ENCODE peak calls at places on chromosome 18, in five cellular contexts. N is HepG2, O is GM12878, W is K562, X is SK-N-SH. A is an unnamed sample.

GRCh38 chr18:56413862-56414261 is 224.5 kb downstream of the TXNL1 start:
- DNase-seq in N (no peak), W (no peak), X (no peak), O (no peak), A (no peak)

GRCh38 chr18:39871976-39872375 is 2083.1 kb upstream of the PIK3C3 start:
- DNase-seq in W (no peak), X (no peak), O (no peak), N (no peak), A (no peak)

GRCh38 chr18:21997207-21998143 is 171.9 kb upstream of the GATA6 start:
- DNase-seq in X (peak), N (peak), O (peak), W (peak), A (peak)

GRCh38 chr18:65365245-65365955 is 385.4 kb upstream of the CDH7 start:
- DNase-seq in X (no peak), W (no peak), O (no peak), N (no peak), A (no peak)

GRCh38 chr18:13387856-13388548 is 169.4 kb downstream of the LDLRAD4 start:
- DNase-seq in O (no peak), W (no peak), X (no peak), N (no peak), A (no peak)

GRCh38 chr18:26462304-26462703 is 86.0 kb downstream of the KCTD1 start:
- DNase-seq in N (no peak), O (no peak), X (no peak), W (no peak), A (no peak)

GRCh38 chr18:36322734-36323133 is 25.2 kb downstream of the FHOD3 start:
- DNase-seq in O (no peak), X (no peak), N (no peak), W (no peak), A (no peak)

GRCh38 chr18:26479686-26480079 is 68.7 kb downstream of the KCTD1 start:
- DNase-seq in O (no peak), X (no peak), N (no peak), W (no peak), A (no peak)

GRCh38 chr18:47263828-47264314 is 12.4 kb upstream of the SKOR2 start:
- DNase-seq in W (no peak), N (no peak), O (no peak), X (peak), A (no peak)

GRCh38 chr18:615773-616172 is 19.0 kb downstream of the CLUL1 start:
- DNase-seq in O (no peak), W (peak), X (no peak), N (no peak), A (no peak)

GRCh38 chr18:48163184-48164095 is 233.0 kb upstream of the SMAD2 start:
- DNase-seq in W (no peak), O (no peak), N (no peak), X (no peak), A (no peak)

GRCh38 chr18:8140841-8141501 is 468.3 kb upstream of the RAB12 start:
- DNase-seq in N (no peak), W (peak), O (no peak), X (no peak), A (no peak)

GRCh38 chr18:49024408-49024807 is 73.6 kb upstream of the SMAD7 start:
- DNase-seq in N (no peak), O (no peak), W (no peak), X (no peak), A (no peak)

GRCh38 chr18:72458256-72458655 is 85.9 kb downstream of the CBLN2 start:
- DNase-seq in X (no peak), W (no peak), O (no peak), N (no peak), A (no peak)

GRCh38 chr18:11946756-11947155 is 34.6 kb upstream of the IMPA2 start:
- DNase-seq in N (no peak), O (no peak), W (peak), X (no peak), A (no peak)

GRCh38 chr18:54873884-54874255 is 45.6 kb downstream of the RAB27B start:
- DNase-seq in W (no peak), O (no peak), X (no peak), N (no peak), A (no peak)

GRCh38 chr18:70151554-70152130 is 53.8 kb downstream of the RTTN start:
- DNase-seq in O (no peak), W (peak), X (no peak), N (no peak), A (no peak)

GRCh38 chr18:34297287-34297686 is 72.6 kb upstream of the NOL4 start:
- DNase-seq in N (no peak), O (no peak), W (no peak), X (no peak), A (no peak)

GRCh38 chr18:50870138-50870845 is 8.6 kb upstream of the ME2 start:
- DNase-seq in W (no peak), N (no peak), O (no peak), X (no peak), A (no peak)

GRCh38 chr18:37698508-37699035 is 133.0 kb upstream of the CELF4 start:
- DNase-seq in X (no peak), O (no peak), W (no peak), N (no peak), A (no peak)

GRCh38 chr18:76459687-76460350 is 35.2 kb downstream of the ZNF516 start:
- DNase-seq in W (no peak), N (no peak), O (no peak), X (no peak), A (no peak)

GRCh38 chr18:48010264-48010663 is 79.8 kb upstream of the SMAD2 start:
- DNase-seq in N (no peak), W (no peak), O (no peak), X (no peak), A (no peak)

GRCh38 chr18:9787716-9788115 is 79.6 kb downstream of the RAB31 start:
- DNase-seq in X (no peak), O (no peak), N (no peak), W (no peak), A (no peak)

GRCh38 chr18:34659579-34660517 is 50.2 kb upstream of the DTNA start:
- DNase-seq in O (no peak), N (peak), X (peak), W (peak), A (peak)

GRCh38 chr18:76569644-76570415 is 74.8 kb upstream of the ZNF516 start:
- DNase-seq in N (no peak), O (no peak), X (no peak), W (no peak), A (no peak)

GRCh38 chr18:34121157-34121807 is 103.4 kb downstream of the NOL4 start:
- DNase-seq in N (peak), X (no peak), O (no peak), W (no peak), A (peak)

GRCh38 chr18:63319383-63320040 is at the start of gene BCL2:
- DNase-seq in X (no peak), W (peak), O (no peak), N (no peak), A (peak)

GRCh38 chr18:25974630-25975077 is 115.8 kb downstream of the SS18 start:
- DNase-seq in O (no peak), N (no peak), X (no peak), W (peak), A (no peak)

GRCh38 chr18:9734189-9734588 is 26.1 kb downstream of the RAB31 start:
- DNase-seq in O (no peak), W (no peak), N (peak), X (no peak), A (no peak)

DNA sequence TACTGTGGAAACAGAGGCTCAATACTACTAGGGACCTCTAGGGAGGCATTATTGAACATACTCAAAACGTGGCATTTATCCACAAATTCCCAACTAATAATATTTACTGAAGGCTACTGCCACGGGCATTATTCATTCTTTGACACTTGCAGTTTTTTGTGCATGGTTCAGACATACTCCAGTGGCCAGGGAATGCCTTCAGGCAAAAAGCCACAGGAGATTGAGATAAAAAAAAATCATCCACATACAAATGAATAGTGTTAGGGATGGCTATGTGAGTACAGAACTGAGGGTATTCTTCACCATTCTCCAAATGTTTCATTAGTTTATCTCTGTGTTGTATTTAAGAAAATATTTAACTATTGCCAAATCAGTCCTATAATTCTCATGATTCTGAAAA is 974.9 kb upstream of the PIK3C3 start:
- DNase-seq in W (no peak), N (no peak), X (no peak), O (no peak), A (no peak)
- TF ChIP-seq FOXM1 in W (no peak), N (no peak), X (no peak), O (no peak), A (no peak)

DNA sequence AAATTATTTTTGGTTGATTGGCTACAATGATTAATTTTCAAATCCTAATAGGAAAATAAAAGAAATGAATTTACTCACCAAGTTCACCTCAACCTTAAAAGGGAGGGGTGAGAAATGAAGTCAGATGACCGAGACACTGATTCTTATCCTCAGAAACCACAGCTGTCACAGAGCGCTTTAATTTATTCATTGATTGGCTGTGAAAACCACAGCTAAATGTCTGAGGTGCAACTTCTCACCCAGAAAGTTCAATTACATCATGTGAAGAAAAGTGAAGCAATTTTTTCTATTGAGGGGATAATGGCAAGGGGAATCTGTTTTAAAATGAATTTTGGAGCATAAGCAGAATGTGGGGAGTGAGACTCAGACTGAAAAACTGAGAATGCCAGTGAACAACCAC is 128.4 kb downstream of the RNF152 start:
- DNase-seq in O (peak), X (no peak), N (no peak), W (no peak), A (no peak)
- TF ChIP-seq FOXM1 in O (no peak), X (no peak), N (no peak), W (no peak), A (no peak)

GRCh38 chr18:74497308-74497640 is 1.1 kb downstream of the CNDP2 start:
- DNase-seq in O (no peak), X (no peak), W (no peak), N (peak), A (no peak)

GRCh38 chr18:74499633-74500032 is 3.5 kb downstream of the CNDP2 start:
- DNase-seq in W (peak), X (no peak), O (peak), N (no peak), A (no peak)

GRCh38 chr18:74496508-74497307 is 545 bp downstream of the CNDP2 start:
- DNase-seq in W (peak), X (peak), N (peak), O (no peak), A (peak)

GRCh38 chr18:74497778-74498177 is 1.6 kb downstream of the CNDP2 start:
- DNase-seq in O (no peak), W (no peak), N (no peak), X (no peak), A (no peak)

DNA sequence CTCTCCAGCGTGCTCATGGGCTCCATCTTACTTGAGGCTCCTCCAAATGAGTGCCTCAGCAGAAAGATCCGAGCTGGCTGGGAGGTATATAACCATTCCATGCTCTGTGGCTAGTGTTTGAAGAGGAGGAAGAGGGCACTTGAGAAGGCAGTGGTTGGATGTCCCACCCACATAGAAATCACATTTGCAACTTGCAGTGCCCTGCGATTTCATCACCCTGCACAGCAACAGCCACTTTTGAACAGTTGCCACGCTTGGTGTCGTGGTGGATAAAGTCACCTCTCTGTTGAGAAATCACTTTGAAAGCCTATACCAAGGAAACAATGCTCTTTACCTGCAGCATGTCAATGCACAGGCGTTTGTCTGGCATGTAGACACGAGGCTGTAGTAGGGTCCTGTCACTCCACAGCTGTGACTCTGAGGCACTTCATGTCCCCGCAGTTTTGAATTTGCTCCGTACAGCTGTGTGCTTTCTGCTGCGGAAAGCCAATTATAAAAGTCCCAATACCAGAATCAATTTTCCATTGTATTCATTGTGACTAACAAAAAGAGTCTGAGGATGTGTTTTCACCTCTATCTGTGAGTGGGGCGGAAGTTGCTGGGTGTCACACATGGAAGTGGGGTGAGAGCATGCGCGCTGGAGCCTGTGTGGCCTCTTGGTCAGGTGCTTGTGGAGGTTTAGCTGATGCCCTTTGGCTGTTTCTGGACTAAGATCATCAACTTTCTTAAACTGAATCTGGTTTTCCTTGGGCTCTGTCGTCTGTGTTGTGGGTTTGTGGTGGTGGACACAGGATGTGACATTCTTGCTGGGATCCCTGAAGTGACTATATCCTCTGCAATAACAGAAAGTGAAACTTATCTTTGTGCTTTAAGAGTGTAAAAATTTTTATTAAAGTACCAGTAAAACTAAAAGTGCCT is 2.8 kb downstream of the CNDP2 start:
- DNase-seq in X (no peak), W (peak), O (peak), N (no peak), A (no peak)
- TF ChIP-seq FOXM1 in X (no peak), W (no peak), O (no peak), N (no peak), A (no peak)

DNA sequence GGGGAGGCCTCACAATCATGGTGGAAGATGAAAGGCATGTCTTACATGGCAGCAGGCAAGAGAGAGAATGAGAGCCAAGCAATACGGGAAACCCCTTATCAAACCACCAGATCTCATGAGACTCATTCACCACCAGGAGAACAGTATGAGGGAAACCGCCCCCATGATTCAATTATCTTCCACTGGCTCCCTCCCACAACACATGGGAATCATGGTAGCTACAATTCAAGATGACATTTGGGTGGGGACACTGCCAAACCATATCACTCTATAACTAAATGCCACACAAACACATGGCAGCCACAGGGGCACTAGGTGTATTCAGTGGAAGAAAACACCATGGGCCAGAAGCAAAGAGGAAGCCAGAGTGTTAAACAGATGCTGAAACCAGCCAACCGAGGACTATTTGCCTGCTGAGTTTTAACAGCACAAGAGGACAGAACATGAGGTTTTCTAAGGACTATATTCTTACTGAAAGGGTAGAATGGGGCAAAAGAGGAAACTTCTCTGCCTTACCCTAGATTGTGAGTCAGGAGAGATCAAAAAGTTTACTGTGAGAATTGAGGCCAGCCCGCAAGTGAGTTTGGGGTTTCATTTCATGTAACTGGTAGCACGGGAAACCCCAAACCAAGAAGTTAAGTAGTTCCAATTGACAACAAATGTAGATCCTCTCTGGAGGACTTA is 49.2 kb downstream of the SIGLEC15 start:
- DNase-seq in X (no peak), O (peak), W (peak), N (no peak), A (no peak)
- TF ChIP-seq FOXM1 in X (no peak), O (no peak), W (no peak), N (no peak), A (no peak)

GRCh38 chr18:45403341-45404049 is 211.8 kb upstream of the SLC14A2 start:
- DNase-seq in O (no peak), W (no peak), X (no peak), N (no peak), A (no peak)
- TF ChIP-seq FOXM1 in O (no peak), W (no peak), X (no peak), N (no peak), A (no peak)

GRCh38 chr18:23194150-23194968 is 59.1 kb downstream of the CABLES1 start:
- DNase-seq in W (no peak), O (no peak), X (no peak), N (no peak), A (no peak)
- TF ChIP-seq FOXM1 in W (no peak), O (no peak), X (no peak), N (no peak), A (no peak)

DNA sequence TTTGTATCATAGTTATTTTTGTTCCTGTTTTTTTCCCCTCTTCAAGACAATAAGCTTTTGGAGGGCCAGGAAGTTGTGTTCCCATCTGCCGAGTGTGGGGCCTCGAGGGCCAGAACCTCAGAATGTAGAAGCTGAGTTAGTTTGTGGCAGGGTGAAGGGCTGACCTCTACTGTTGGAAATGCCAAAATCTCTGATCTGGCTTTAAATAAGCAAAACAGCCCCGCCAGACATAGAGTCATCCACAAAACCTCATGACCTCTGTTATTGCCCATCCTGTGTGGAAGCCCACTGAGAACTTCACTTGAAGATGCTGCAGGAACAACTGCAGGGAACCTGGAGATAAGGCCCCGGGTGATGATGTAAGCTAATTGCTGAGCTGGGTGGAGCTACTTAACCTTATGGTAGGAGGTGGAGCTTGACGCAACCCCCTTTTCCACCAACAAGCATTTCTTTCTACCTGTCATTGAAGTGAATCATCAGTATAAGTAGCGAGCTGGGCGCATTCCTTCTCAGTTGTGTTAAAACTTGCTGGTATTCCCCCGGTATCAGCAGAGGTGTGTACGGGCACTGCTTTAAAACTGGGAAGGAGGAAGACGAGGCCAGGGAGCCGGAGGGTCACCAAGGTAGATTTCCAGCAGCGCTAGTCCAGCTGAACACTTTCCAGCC is 177.2 kb downstream of the NEDD4L start:
- DNase-seq in N (peak), O (no peak), W (peak), X (no peak), A (peak)
- TF ChIP-seq FOXM1 in N (no peak), O (no peak), W (no peak), X (no peak), A (no peak)

GRCh38 chr18:79569720-79570119 is 109.9 kb upstream of the CTDP1 start:
- DNase-seq in O (no peak), W (no peak), X (no peak), N (no peak), A (no peak)

GRCh38 chr18:79564441-79564840 is 115.2 kb upstream of the CTDP1 start:
- DNase-seq in X (no peak), N (no peak), W (no peak), O (no peak), A (no peak)

GRCh38 chr18:79567481-79568147 is 112.0 kb upstream of the CTDP1 start:
- DNase-seq in N (no peak), O (no peak), W (no peak), X (no peak), A (no peak)

GRCh38 chr18:79568543-79569205 is 110.9 kb upstream of the CTDP1 start:
- DNase-seq in N (no peak), O (no peak), W (no peak), X (no peak), A (no peak)

DNA sequence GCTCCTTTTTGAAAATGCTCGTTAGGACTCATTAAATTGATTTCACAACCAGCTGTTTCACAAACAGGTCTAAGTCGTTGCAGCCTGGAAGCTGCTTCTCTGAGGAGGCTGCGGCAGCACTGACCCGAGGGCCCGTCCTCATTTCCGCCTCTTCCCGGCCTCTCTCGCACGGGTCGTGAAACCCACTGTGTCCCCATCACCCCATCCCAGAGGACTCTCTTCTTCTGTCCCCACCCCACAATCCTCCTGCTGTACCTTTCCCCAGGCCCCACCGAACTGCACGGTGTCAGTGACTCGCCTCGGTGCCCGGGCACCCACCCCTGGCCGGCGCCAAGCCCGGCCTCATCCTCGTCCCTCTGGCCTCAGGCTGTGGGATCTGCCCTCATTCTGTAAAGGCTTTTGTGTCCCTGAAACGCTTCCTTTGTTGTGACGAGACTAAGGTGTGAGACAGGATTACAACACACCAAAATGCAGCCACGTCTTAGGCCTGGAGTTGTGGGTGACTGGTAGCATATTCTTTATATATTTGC is 112.7 kb upstream of the CTDP1 start:
- DNase-seq in W (no peak), N (no peak), O (no peak), X (no peak), A (no peak)
- TF ChIP-seq FOXM1 in W (no peak), N (no peak), O (no peak), X (no peak), A (no peak)